ENCODE peak calls at places on chromosomes 13 and 19, in ten cellular contexts. G is type B pancreatic cell, A is astrocyte of the spinal cord, J is heart left ventricle, P is stomach, N is suprapubic skin, W is osteocyte, T is choroid plexus epithelial cell, U is A549, D is cardiac muscle cell. V is an unnamed sample.

GRCh38 chr13:109900723-109901122 is 114.3 kb upstream of the IRS2 start:
- DNase-seq in G (no peak), A (no peak), J (no peak), P (no peak), N (no peak), W (no peak), T (no peak), U (no peak), D (no peak), V (no peak)

GRCh38 chr19:36363845-36364244 is 15.2 kb downstream of the ZFP14 start:
- DNase-seq in G (no peak), A (no peak), J (no peak), P (no peak), N (no peak), W (no peak), T (no peak), U (no peak), D (no peak), V (no peak)

GRCh38 chr13:98482476-98483444 is 94.1 kb downstream of the STK24 start:
- DNase-seq in G (no peak), A (peak; percentile 77), J (peak; percentile 87), P (peak; percentile 87), N (no peak), W (no peak), T (peak; percentile 73), U (no peak), D (peak; percentile 77), V (peak; percentile 55)

GRCh38 chr13:53276265-53276664 is 247.7 kb downstream of the OLFM4 start:
- DNase-seq in G (no peak), A (no peak), J (no peak), P (no peak), N (no peak), W (no peak), T (no peak), U (no peak), D (no peak), V (no peak)

GRCh38 chr13:90416519-90416918 is 931.0 kb upstream of the MIR17HG start:
- DNase-seq in G (no peak), A (peak; percentile 50), J (no peak), P (no peak), N (no peak), W (no peak), T (peak; percentile 89), U (no peak), D (no peak), V (no peak)

GRCh38 chr13:37708101-37708500 is 109.5 kb upstream of the POSTN start:
- DNase-seq in G (no peak), A (no peak), J (no peak), P (no peak), N (no peak), W (no peak), T (no peak), U (no peak), D (no peak), V (no peak)

GRCh38 chr13:112635323-112635722 is 47.4 kb upstream of the TUBGCP3 start:
- DNase-seq in G (no peak), A (no peak), J (no peak), P (no peak), N (no peak), W (no peak), T (no peak), U (no peak), D (no peak), V (no peak)

GRCh38 chr19:56120002-56120370 is 1.1 kb downstream of the ZNF787 start:
- DNase-seq in G (no peak), A (no peak), J (no peak), P (no peak), N (no peak), W (no peak), T (no peak), U (no peak), D (no peak), V (no peak)

GRCh38 chr13:80348750-80349149 is 7.8 kb upstream of the SPRY2 start:
- DNase-seq in G (no peak), A (no peak), J (no peak), P (no peak), N (no peak), W (no peak), T (no peak), U (no peak), D (no peak), V (no peak)

GRCh38 chr19:1266818-1267440 is 2.2 kb upstream of the CIRBP start:
- DNase-seq in G (no peak), A (peak; percentile 42), J (peak; percentile 90), P (peak; percentile 80), N (no peak), W (peak; percentile 95), T (peak; percentile 54), U (peak; percentile 36), D (peak; percentile 77), V (peak; percentile 80)

GRCh38 chr19:11446652-11447301 is 11.3 kb downstream of the PRKCSH start:
- DNase-seq in G (no peak), A (no peak), J (peak; percentile 84), P (peak; percentile 63), N (no peak), W (no peak), T (peak; percentile 40), U (peak; percentile 70), D (peak; percentile 69), V (peak; percentile 79)

GRCh38 chr13:30698023-30698422 is 37.3 kb upstream of the ALOX5AP start:
- DNase-seq in G (peak; percentile 25), A (peak; percentile 90), J (no peak), P (no peak), N (no peak), W (no peak), T (peak; percentile 86), U (no peak), D (no peak), V (no peak)

GRCh38 chr19:11422163-11423068 is 3.3 kb upstream of the RGL3 start:
- DNase-seq in G (no peak), A (no peak), J (peak; percentile 92), P (peak; percentile 91), N (peak; percentile 91), W (no peak), T (peak; percentile 26), U (peak; percentile 60), D (peak; percentile 34), V (peak; percentile 92)

GRCh38 chr19:15469513-15470297 is 5.4 kb upstream of the RASAL3 start:
- DNase-seq in G (no peak), A (no peak), J (no peak), P (no peak), N (no peak), W (no peak), T (no peak), U (no peak), D (no peak), V (peak; percentile 52)

GRCh38 chr19:571127-571974 is 1.0 kb upstream of the BSG start:
- DNase-seq in G (no peak), A (no peak), J (peak; percentile 56), P (peak; percentile 43), N (no peak), W (peak; percentile 78), T (peak; percentile 47), U (no peak), D (peak; percentile 38), V (peak; percentile 71)

GRCh38 chr13:20057963-20058362 is 99.4 kb downstream of the ZMYM2 start:
- DNase-seq in G (no peak), A (no peak), J (no peak), P (no peak), N (no peak), W (no peak), T (no peak), U (no peak), D (no peak), V (no peak)
- TF ChIP-seq CTCF in G (peak; percentile 14), A (peak; percentile 2), J (no peak), P (no peak), N (no peak), W (peak; percentile 36), T (peak; percentile 32), U (no peak), D (no peak), V (no peak)

GRCh38 chr19:5806905-5807304 is 2.0 kb downstream of the NRTN start:
- DNase-seq in G (no peak), A (no peak), J (no peak), P (no peak), N (no peak), W (no peak), T (no peak), U (no peak), D (no peak), V (no peak)

GRCh38 chr19:5805465-5806132 is 732 bp downstream of the NRTN start:
- DNase-seq in G (no peak), A (peak; percentile 26), J (peak; percentile 83), P (peak; percentile 88), N (no peak), W (no peak), T (peak; percentile 55), U (peak; percentile 81), D (peak; percentile 93), V (peak; percentile 81)

GRCh38 chr19:5808120-5808816 is 3.4 kb downstream of the NRTN start:
- DNase-seq in G (no peak), A (no peak), J (no peak), P (no peak), N (no peak), W (no peak), T (no peak), U (no peak), D (no peak), V (no peak)

GRCh38 chr19:5804516-5805464 is at the start of gene NRTN:
- DNase-seq in G (no peak), A (no peak), J (no peak), P (peak; percentile 69), N (no peak), W (no peak), T (no peak), U (peak; percentile 44), D (peak; percentile 71), V (peak; percentile 89)

GRCh38 chr19:5806133-5806489 is 1.2 kb downstream of the NRTN start:
- DNase-seq in G (no peak), A (no peak), J (no peak), P (no peak), N (no peak), W (no peak), T (no peak), U (no peak), D (no peak), V (no peak)
- TF ChIP-seq CTCF in G (no peak), A (no peak), J (no peak), P (no peak), N (no peak), W (no peak), T (no peak), U (no peak), D (no peak), V (no peak)

DNA sequence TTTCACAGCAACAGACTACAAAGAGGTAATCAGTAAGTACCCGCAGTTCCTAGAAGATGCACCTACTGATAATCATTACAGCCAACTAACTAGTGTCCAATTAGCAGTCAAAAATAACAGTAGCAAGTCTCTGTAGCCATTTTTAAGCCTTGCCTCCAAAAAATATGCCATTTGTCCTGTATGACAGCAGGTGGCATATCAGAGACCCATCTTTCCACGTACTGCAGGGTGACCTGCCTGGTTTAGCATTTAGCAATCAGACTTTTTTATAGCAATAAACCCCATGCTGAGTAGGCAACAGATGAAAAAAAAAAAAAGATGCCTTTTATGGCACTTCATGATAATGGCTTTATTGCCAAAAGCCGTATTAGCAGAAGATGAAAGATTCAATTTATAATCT is 155.3 kb upstream of the LSM14A start:
- DNase-seq in G (no peak), A (no peak), J (no peak), P (no peak), N (no peak), W (no peak), T (no peak), U (no peak), D (no peak), V (no peak)
- TF ChIP-seq CTCF in G (no peak), A (no peak), J (no peak), P (no peak), N (no peak), W (no peak), T (no peak), U (no peak), D (no peak), V (no peak)

GRCh38 chr19:18063463-18063862 is 23.3 kb downstream of the IL12RB1 start:
- DNase-seq in G (no peak), A (no peak), J (no peak), P (no peak), N (no peak), W (no peak), T (no peak), U (no peak), D (peak; percentile 59), V (no peak)
- TF ChIP-seq CTCF in G (peak; percentile 62), A (no peak), J (no peak), P (no peak), N (no peak), W (peak; percentile 45), T (peak; percentile 15), U (peak; percentile 15), D (peak; percentile 14), V (peak; percentile 13)

V was measured in GM13977.